ENCODE peak calls at places on chromosomes 4 and X, in six cellular contexts. M is sigmoid colon, U is GM12878, W is transverse colon, B is body of pancreas, L is A549. F is an unnamed sample. For H3K4me1, the result is how much of the 10 kb centered on the place peaks cover.

GRCh38 chrX:142052238-142052637 is 148.5 kb downstream of the MAGEC1 start:
- DNase-seq in U (no peak), M (no peak), B (no peak), W (no peak), L (no peak), F (no peak)

GRCh38 chr4:61214680-61215079 is 14.6 kb downstream of the ADGRL3 start:
- DNase-seq in U (no peak), M (no peak), B (no peak), L (no peak), W (no peak), F (no peak)

GRCh38 chrX:112714357-112714918 is 34.7 kb upstream of the LHFPL1 start:
- DNase-seq in M (no peak), L (no peak), W (no peak), U (no peak), B (no peak), F (no peak)

GRCh38 chr4:15653864-15654391 is 1.2 kb downstream of the FBXL5 start:
- DNase-seq in W (no peak), M (no peak), U (no peak), L (peak), B (no peak), F (no peak)

GRCh38 chr4:40831462-40831861 is 81.7 kb downstream of the NSUN7 start:
- DNase-seq in U (no peak), W (no peak), M (no peak), B (no peak), L (no peak), F (no peak)

GRCh38 chrX:78655642-78656041 is 3.5 kb downstream of the RTL3 start:
- DNase-seq in M (no peak), B (no peak), W (no peak), L (no peak), U (no peak), F (no peak)

GRCh38 chrX:100072286-100072685 is 337.8 kb downstream of the PCDH19 start:
- DNase-seq in W (no peak), L (no peak), U (no peak), M (no peak), B (no peak), F (no peak)

GRCh38 chrX:43822015-43822414 is 60.2 kb downstream of the MAOB start:
- DNase-seq in M (no peak), W (no peak), B (no peak), U (no peak), L (no peak), F (no peak)

GRCh38 chr4:143248827-143249226 is 64.1 kb downstream of the USP38 start:
- DNase-seq in W (no peak), B (no peak), M (no peak), L (no peak), U (no peak), F (no peak)

GRCh38 chrX:87941841-87942240 is 424.2 kb downstream of the KLHL4 start:
- DNase-seq in L (no peak), U (no peak), M (no peak), W (no peak), B (no peak), F (no peak)

GRCh38 chr4:153152453-153153338 is 51.5 kb upstream of the TRIM2 start:
- DNase-seq in U (no peak), M (no peak), B (peak), W (peak), L (no peak), F (peak)

GRCh38 chr4:120517966-120518365 is 404.6 kb downstream of the PRDM5 start:
- DNase-seq in W (peak), U (peak), M (peak), B (peak), L (peak), F (no peak)

GRCh38 chr4:146342600-146343192 is 128.4 kb downstream of the REELD1 start:
- DNase-seq in L (peak), U (no peak), M (no peak), W (no peak), B (peak), F (no peak)

GRCh38 chrX:103550415-103551051 is 31.2 kb upstream of the RAB40A start:
- DNase-seq in W (no peak), L (no peak), B (no peak), M (no peak), U (no peak), F (no peak)

GRCh38 chr4:2942532-2943363 is 20.5 kb downstream of the NOP14 start:
- DNase-seq in L (no peak), M (no peak), W (peak), B (peak), U (no peak), F (no peak)

GRCh38 chr4:80306255-80306654 is 29.3 kb upstream of the CFAP299 start:
- DNase-seq in U (no peak), W (no peak), B (no peak), M (no peak), L (no peak), F (no peak)
- H3K4me1 ChIP-seq in U (under half), W (under half), B (under half), M (under half), L (under half), F (under half)

DNA sequence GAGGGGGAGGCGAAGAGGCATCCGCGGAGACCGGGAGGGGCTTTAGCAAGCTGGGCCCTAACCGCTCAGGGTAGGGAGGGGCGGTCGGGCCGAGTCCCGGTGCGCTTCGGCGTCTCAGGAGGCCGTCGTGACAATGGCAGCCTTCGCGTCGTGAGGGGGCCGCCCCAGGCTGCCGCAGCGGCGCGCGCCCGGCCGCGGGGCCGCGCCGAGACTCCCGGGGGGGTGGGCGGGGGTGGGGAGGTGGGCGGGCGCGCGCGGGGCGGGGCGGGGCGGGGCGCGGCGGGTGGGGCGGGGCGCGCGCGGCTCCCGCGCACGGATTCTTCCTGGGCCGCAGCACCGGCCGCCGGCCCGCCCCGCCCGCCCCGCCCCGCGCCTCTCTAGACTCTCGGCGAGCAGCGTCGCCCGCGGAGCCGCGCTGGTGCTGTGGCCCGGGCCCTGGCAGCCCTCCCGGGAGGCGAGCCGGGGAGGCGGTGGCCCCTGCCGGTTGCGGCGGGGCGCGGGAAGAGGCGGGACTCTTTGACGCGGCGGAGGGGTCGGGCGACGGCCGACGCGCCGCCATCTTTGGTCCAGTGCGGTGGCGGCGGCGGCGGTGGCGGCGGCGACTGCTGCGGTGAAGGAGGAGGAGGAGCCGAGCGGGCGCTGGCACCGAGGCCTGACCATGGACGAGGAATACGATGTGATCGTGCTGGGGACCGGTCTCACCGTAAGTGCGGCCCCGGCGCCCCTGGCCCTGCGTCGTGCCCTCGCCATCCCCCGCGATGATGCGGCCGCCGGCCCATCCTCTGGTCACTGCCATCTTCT is at the start of gene GDI1:
- DNase-seq in M (peak), L (peak), W (peak), U (no peak), B (peak), F (no peak)
- TF ChIP-seq POLR2A in M (peak), L (peak), W (peak), U (peak), B (peak), F (peak)

GRCh38 chrX:24153796-24154189 is 4.3 kb downstream of the ZFX start:
- DNase-seq in U (no peak), L (peak), M (no peak), W (no peak), B (no peak), F (no peak)
- H3K4me1 ChIP-seq in U (under half), L (half or more), M (under half), W (under half), B (under half), F (under half)

GRCh38 chrX:136255543-136255942 is 4.3 kb upstream of the MAP7D3 start:
- DNase-seq in L (no peak), M (no peak), W (no peak), U (no peak), B (no peak), F (no peak)

GRCh38 chrX:136250191-136251041 is 784 bp downstream of the MAP7D3 start:
- DNase-seq in B (no peak), W (no peak), L (peak), U (no peak), M (no peak), F (peak)

GRCh38 chrX:136246201-136246600 is 5.0 kb downstream of the MAP7D3 start:
- DNase-seq in M (no peak), W (no peak), U (no peak), B (no peak), L (no peak), F (no peak)

GRCh38 chrX:136251042-136251991 is at the start of gene MAP7D3:
- DNase-seq in W (peak), L (peak), B (peak), M (peak), U (no peak), F (peak)
- TF ChIP-seq POLR2A in W (no peak), L (peak), B (no peak), M (peak), U (peak), F (no peak)

GRCh38 chr4:168485511-168485910 is 5.2 kb upstream of the DDX60L start:
- DNase-seq in W (no peak), B (no peak), L (no peak), U (no peak), M (no peak), F (no peak)
- H3K4me1 ChIP-seq in W (under half), B (under half), L (under half), U (under half), M (under half), F (under half)

DNA sequence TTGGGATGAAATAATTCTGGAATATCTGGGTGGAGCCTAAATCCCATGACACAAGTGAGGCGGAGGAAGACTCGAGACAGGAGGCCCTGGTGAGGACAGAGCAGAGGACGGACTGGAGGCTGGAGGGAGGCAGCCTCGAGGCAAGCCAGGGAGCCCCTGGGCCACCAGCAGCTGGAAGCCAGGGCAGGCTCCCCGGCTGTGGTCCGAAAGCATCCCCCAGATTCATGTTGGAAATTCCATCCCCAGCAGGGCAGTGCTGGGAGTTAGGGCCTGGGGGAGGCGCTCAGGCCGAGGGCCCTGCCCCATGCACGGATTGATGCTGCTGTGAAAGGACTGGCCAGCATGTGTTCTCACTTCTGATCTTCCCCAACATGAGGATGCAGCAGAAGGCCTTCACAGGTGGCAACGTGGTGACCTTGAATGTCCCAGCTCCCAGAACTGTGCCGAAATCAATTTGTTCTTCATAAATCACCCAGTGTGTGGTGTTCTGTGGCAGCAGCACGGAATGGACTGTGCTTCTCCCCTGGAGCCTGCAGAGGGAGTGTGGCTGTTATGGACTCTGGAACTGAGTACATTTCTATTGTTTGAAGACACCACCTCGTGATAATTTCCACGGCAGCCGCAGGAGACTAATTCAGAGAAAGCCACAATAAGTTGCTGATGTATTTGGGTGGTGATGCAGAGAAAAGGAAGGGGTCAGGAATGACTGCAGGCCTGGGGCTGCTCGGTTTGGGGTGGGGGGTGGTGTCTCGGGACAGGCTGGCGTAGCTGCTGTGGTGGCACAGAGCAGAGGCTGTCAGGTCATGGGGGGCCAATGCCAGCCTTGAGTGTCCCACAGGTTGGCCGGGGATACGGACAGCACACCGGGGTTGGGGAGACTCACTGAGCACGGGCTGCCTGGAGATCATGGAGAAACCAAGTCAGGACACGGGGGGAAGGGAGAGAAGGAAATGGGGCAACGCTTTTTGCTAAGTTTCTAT is 56.9 kb downstream of the PCGF3 start:
- DNase-seq in W (no peak), U (no peak), B (no peak), M (no peak), L (peak), F (no peak)
- TF ChIP-seq POLR2A in W (no peak), U (no peak), B (no peak), M (no peak), L (no peak), F (no peak)

GRCh38 chr4:78138252-78138651 is 81.1 kb downstream of the FRAS1 start:
- DNase-seq in U (no peak), W (no peak), M (no peak), L (no peak), B (no peak), F (no peak)
- H3K4me1 ChIP-seq in U (under half), W (under half), M (under half), L (under half), B (under half), F (under half)

F was measured in tibial nerve.